ENCODE peak calls at places on chromosome 14, in nine cellular contexts. One of them, this sample, is unnamed.
A peak's percentile ranks its signal among the peaks of the same experiment; 100 is the strongest.

GRCh38 chr14:66476964-66477363 is 9.2 kb upstream of the CCDC196 start:
- DNase-seq in neural progenitor cell: no peak
- DNase-seq in A549: no peak
- DNase-seq in lung: no peak
- DNase-seq in ovary: no peak
- DNase-seq in PC-3: peak; percentile 62
- DNase-seq in CD8-positive, alpha-beta T cell: no peak
- DNase-seq in OCI-LY7: no peak
- DNase-seq in cardiac muscle cell: no peak
- DNase-seq in this sample: no peak

GRCh38 chr14:93949511-93950075 is 22.4 kb downstream of the FAM181A start:
- DNase-seq in OCI-LY7: no peak
- DNase-seq in A549: no peak
- DNase-seq in cardiac muscle cell: no peak
- DNase-seq in CD8-positive, alpha-beta T cell: no peak
- DNase-seq in PC-3: no peak
- DNase-seq in ovary: no peak
- DNase-seq in neural progenitor cell: no peak
- DNase-seq in lung: no peak
- DNase-seq in this sample: no peak

GRCh38 chr14:59046746-59047145 is 141.7 kb upstream of the DAAM1 start:
- DNase-seq in neural progenitor cell: no peak
- DNase-seq in OCI-LY7: no peak
- DNase-seq in CD8-positive, alpha-beta T cell: no peak
- DNase-seq in cardiac muscle cell: peak; percentile 55
- DNase-seq in lung: no peak
- DNase-seq in ovary: no peak
- DNase-seq in A549: no peak
- DNase-seq in PC-3: no peak
- DNase-seq in this sample: no peak

GRCh38 chr14:96316087-96316486 is 47.1 kb downstream of the ATG2B start:
- DNase-seq in neural progenitor cell: no peak
- DNase-seq in PC-3: no peak
- DNase-seq in cardiac muscle cell: no peak
- DNase-seq in ovary: no peak
- DNase-seq in lung: no peak
- DNase-seq in CD8-positive, alpha-beta T cell: no peak
- DNase-seq in OCI-LY7: no peak
- DNase-seq in A549: no peak
- DNase-seq in this sample: no peak

GRCh38 chr14:74945852-74946658 is 9.3 kb downstream of the PGF start:
- DNase-seq in cardiac muscle cell: peak; percentile 77
- DNase-seq in neural progenitor cell: peak; percentile 86
- DNase-seq in CD8-positive, alpha-beta T cell: peak; percentile 49
- DNase-seq in A549: peak; percentile 95
- DNase-seq in ovary: peak; percentile 81
- DNase-seq in PC-3: peak; percentile 85
- DNase-seq in lung: peak; percentile 77
- DNase-seq in OCI-LY7: peak; percentile 79
- DNase-seq in this sample: no peak

GRCh38 chr14:64293976-64294671 is at the start of gene ESR2:
- DNase-seq in PC-3: peak; percentile 29
- DNase-seq in ovary: peak; percentile 73
- DNase-seq in cardiac muscle cell: peak; percentile 59
- DNase-seq in lung: no peak
- DNase-seq in OCI-LY7: peak; percentile 42
- DNase-seq in neural progenitor cell: peak; percentile 86
- DNase-seq in CD8-positive, alpha-beta T cell: peak; percentile 0
- DNase-seq in A549: peak; percentile 15
- DNase-seq in this sample: no peak

GRCh38 chr14:34629344-34629656 is 648 bp downstream of the SNX6 start:
- DNase-seq in OCI-LY7: no peak
- DNase-seq in PC-3: no peak
- DNase-seq in lung: no peak
- DNase-seq in CD8-positive, alpha-beta T cell: no peak
- DNase-seq in A549: no peak
- DNase-seq in neural progenitor cell: no peak
- DNase-seq in ovary: no peak
- DNase-seq in cardiac muscle cell: no peak
- DNase-seq in this sample: no peak

GRCh38 chr14:91140672-91141071 is 26.8 kb downstream of the DGLUCY start:
- DNase-seq in lung: no peak
- DNase-seq in OCI-LY7: peak; percentile 16
- DNase-seq in ovary: no peak
- DNase-seq in A549: peak; percentile 51
- DNase-seq in neural progenitor cell: peak; percentile 69
- DNase-seq in CD8-positive, alpha-beta T cell: no peak
- DNase-seq in cardiac muscle cell: peak; percentile 41
- DNase-seq in PC-3: peak; percentile 75
- DNase-seq in this sample: no peak

GRCh38 chr14:68135566-68135965 is 316.0 kb downstream of the RAD51B start:
- DNase-seq in OCI-LY7: no peak
- DNase-seq in neural progenitor cell: no peak
- DNase-seq in lung: no peak
- DNase-seq in CD8-positive, alpha-beta T cell: no peak
- DNase-seq in PC-3: no peak
- DNase-seq in A549: no peak
- DNase-seq in cardiac muscle cell: no peak
- DNase-seq in ovary: no peak
- DNase-seq in this sample: no peak

GRCh38 chr14:61109288-61109687 is 128.2 kb downstream of the SLC38A6 start:
- DNase-seq in A549: no peak
- DNase-seq in ovary: no peak
- DNase-seq in neural progenitor cell: no peak
- DNase-seq in cardiac muscle cell: no peak
- DNase-seq in lung: no peak
- DNase-seq in OCI-LY7: no peak
- DNase-seq in CD8-positive, alpha-beta T cell: no peak
- DNase-seq in PC-3: no peak
- DNase-seq in this sample: no peak

GRCh38 chr14:60589442-60589841 is 59.8 kb downstream of the SIX1 start:
- DNase-seq in cardiac muscle cell: no peak
- DNase-seq in CD8-positive, alpha-beta T cell: no peak
- DNase-seq in A549: no peak
- DNase-seq in neural progenitor cell: no peak
- DNase-seq in PC-3: no peak
- DNase-seq in ovary: no peak
- DNase-seq in lung: no peak
- DNase-seq in OCI-LY7: no peak
- DNase-seq in this sample: no peak

GRCh38 chr14:55000381-55000780 is 26.5 kb downstream of the WDHD1 start:
- DNase-seq in ovary: no peak
- DNase-seq in CD8-positive, alpha-beta T cell: no peak
- DNase-seq in A549: no peak
- DNase-seq in neural progenitor cell: no peak
- DNase-seq in PC-3: no peak
- DNase-seq in OCI-LY7: no peak
- DNase-seq in cardiac muscle cell: peak; percentile 70
- DNase-seq in lung: no peak
- DNase-seq in this sample: no peak

GRCh38 chr14:100663528-100664052 is 63.1 kb upstream of the DLK1 start:
- DNase-seq in neural progenitor cell: no peak
- DNase-seq in PC-3: no peak
- DNase-seq in A549: no peak
- DNase-seq in CD8-positive, alpha-beta T cell: no peak
- DNase-seq in ovary: no peak
- DNase-seq in lung: no peak
- DNase-seq in cardiac muscle cell: no peak
- DNase-seq in OCI-LY7: no peak
- DNase-seq in this sample: no peak
- TF ChIP-seq CTCF in neural progenitor cell: no peak
- TF ChIP-seq CTCF in PC-3: peak; percentile 24
- TF ChIP-seq CTCF in A549: peak; percentile 29
- TF ChIP-seq CTCF in CD8-positive, alpha-beta T cell: no peak
- TF ChIP-seq CTCF in ovary: no peak
- TF ChIP-seq CTCF in lung: no peak
- TF ChIP-seq CTCF in cardiac muscle cell: no peak
- TF ChIP-seq CTCF in OCI-LY7: peak; percentile 11
- TF ChIP-seq CTCF in this sample: peak; percentile 83

GRCh38 chr14:24307156-24307574 is 612 bp downstream of the CIDEB start:
- DNase-seq in ovary: no peak
- DNase-seq in OCI-LY7: no peak
- DNase-seq in PC-3: no peak
- DNase-seq in neural progenitor cell: no peak
- DNase-seq in cardiac muscle cell: no peak
- DNase-seq in A549: no peak
- DNase-seq in CD8-positive, alpha-beta T cell: no peak
- DNase-seq in lung: no peak
- DNase-seq in this sample: no peak
- H3K27ac ChIP-seq in ovary: no peak overlapping the region
- H3K27ac ChIP-seq in OCI-LY7: no peak overlapping the region
- H3K27ac ChIP-seq in PC-3: no peak overlapping the region
- H3K27ac ChIP-seq in neural progenitor cell: no peak overlapping the region
- H3K27ac ChIP-seq in cardiac muscle cell: no peak overlapping the region
- H3K27ac ChIP-seq in A549: peak overlapping the region; percentile 43
- H3K27ac ChIP-seq in CD8-positive, alpha-beta T cell: no peak overlapping the region
- H3K27ac ChIP-seq in lung: no peak overlapping the region
- H3K27ac ChIP-seq in this sample: no peak overlapping the region

DNA sequence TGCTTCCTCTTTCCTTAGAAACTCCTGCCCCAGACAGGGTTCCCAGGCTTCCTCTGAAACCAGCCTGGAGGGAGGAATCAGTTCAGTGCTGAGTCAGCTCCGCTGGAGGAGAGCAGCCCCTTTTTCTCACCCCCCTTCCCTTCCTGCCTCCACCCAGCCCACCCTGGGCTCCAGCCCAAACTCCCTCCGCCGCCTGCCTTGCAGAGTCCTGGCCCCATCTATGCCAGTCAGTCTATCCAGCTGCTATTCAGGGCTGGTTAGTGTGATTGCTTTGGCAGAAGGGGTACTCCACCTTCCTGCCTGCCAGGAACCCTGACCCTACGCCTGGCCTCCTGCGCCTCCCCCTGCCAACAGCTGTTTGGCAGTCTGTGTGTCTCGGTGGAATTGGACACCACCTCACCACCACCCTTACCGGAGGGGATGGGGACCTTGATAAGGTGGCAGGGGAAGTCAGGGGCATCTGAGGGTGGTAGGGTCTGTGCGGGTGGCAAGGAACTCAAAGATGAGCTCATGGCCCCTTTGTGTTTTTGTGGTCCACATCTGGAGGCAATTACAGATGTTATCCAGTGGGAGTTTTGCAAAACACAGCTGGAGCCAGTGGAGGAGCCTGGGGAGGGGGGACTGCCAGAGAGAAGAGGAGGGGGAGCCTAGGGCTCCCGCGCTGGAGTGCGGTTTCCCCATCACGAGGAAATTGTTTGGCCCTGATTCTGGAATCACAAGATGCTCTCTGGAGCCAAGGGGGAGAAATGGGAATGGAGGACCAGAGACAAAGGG is 12.2 kb downstream of the MMP14 start:
- DNase-seq in CD8-positive, alpha-beta T cell: no peak
- DNase-seq in PC-3: no peak
- DNase-seq in OCI-LY7: no peak
- DNase-seq in A549: no peak
- DNase-seq in cardiac muscle cell: peak; percentile 98
- DNase-seq in lung: peak; percentile 64
- DNase-seq in neural progenitor cell: peak; percentile 23
- DNase-seq in ovary: peak; percentile 90
- DNase-seq in this sample: peak; percentile 78
- H3K4me1 ChIP-seq in CD8-positive, alpha-beta T cell: peaks cover 4% of the 10 kb centered on the region
- H3K4me1 ChIP-seq in PC-3: peaks cover 39% of the 10 kb centered on the region
- H3K4me1 ChIP-seq in OCI-LY7: peaks cover 17% of the 10 kb centered on the region
- H3K4me1 ChIP-seq in A549: peaks cover 4% of the 10 kb centered on the region
- H3K4me1 ChIP-seq in cardiac muscle cell: no peaks in the 10 kb centered on the region
- H3K4me1 ChIP-seq in lung: peaks cover 17% of the 10 kb centered on the region
- H3K4me1 ChIP-seq in neural progenitor cell: peaks cover 15% of the 10 kb centered on the region
- H3K4me1 ChIP-seq in ovary: peaks cover 42% of the 10 kb centered on the region
- H3K4me1 ChIP-seq in this sample: peaks cover 66% of the 10 kb centered on the region

GRCh38 chr14:103081951-103082350 is 2.1 kb upstream of the LBHD2 start:
- DNase-seq in lung: no peak
- DNase-seq in cardiac muscle cell: no peak
- DNase-seq in ovary: no peak
- DNase-seq in neural progenitor cell: no peak
- DNase-seq in CD8-positive, alpha-beta T cell: no peak
- DNase-seq in OCI-LY7: no peak
- DNase-seq in PC-3: no peak
- DNase-seq in A549: no peak
- DNase-seq in this sample: no peak

GRCh38 chr14:103073876-103074698 is 9.9 kb upstream of the LBHD2 start:
- DNase-seq in A549: no peak
- DNase-seq in ovary: peak; percentile 38
- DNase-seq in CD8-positive, alpha-beta T cell: no peak
- DNase-seq in neural progenitor cell: no peak
- DNase-seq in OCI-LY7: no peak
- DNase-seq in PC-3: no peak
- DNase-seq in lung: no peak
- DNase-seq in cardiac muscle cell: no peak
- DNase-seq in this sample: no peak

GRCh38 chr14:103074699-103075341 is 9.2 kb upstream of the LBHD2 start:
- DNase-seq in neural progenitor cell: no peak
- DNase-seq in PC-3: peak; percentile 45
- DNase-seq in A549: peak; percentile 54
- DNase-seq in lung: peak; percentile 82
- DNase-seq in OCI-LY7: no peak
- DNase-seq in CD8-positive, alpha-beta T cell: no peak
- DNase-seq in cardiac muscle cell: no peak
- DNase-seq in ovary: peak; percentile 71
- DNase-seq in this sample: peak; percentile 83

GRCh38 chr14:103078860-103079587 is 5.0 kb upstream of the LBHD2 start:
- DNase-seq in neural progenitor cell: no peak
- DNase-seq in lung: no peak
- DNase-seq in ovary: no peak
- DNase-seq in OCI-LY7: no peak
- DNase-seq in PC-3: no peak
- DNase-seq in A549: no peak
- DNase-seq in cardiac muscle cell: no peak
- DNase-seq in CD8-positive, alpha-beta T cell: no peak
- DNase-seq in this sample: peak; percentile 51

DNA sequence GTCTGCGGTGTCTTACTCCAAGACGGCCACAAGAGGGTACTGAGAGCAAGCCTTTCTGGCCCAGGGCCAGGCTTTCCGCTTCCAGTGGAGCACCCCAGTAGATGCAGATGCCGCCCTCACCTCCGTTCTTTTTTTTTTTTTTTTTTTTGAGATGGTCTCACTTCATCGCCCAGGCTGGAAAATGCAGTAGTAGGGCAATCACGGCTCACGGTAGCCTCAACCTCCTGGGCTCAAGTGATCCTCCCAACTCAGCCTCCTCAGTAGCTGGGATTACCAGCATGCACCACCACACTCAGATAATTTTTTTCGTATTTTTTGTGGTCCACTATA is 5.6 kb upstream of the LBHD2 start:
- DNase-seq in neural progenitor cell: peak; percentile 89
- DNase-seq in cardiac muscle cell: peak; percentile 83
- DNase-seq in PC-3: peak; percentile 78
- DNase-seq in ovary: peak; percentile 84
- DNase-seq in CD8-positive, alpha-beta T cell: peak; percentile 44
- DNase-seq in lung: peak; percentile 80
- DNase-seq in A549: peak; percentile 86
- DNase-seq in OCI-LY7: peak; percentile 83
- DNase-seq in this sample: peak; percentile 86
- TF ChIP-seq CTCF in neural progenitor cell: peak; percentile 67
- TF ChIP-seq CTCF in cardiac muscle cell: peak; percentile 74
- TF ChIP-seq CTCF in PC-3: peak; percentile 71
- TF ChIP-seq CTCF in ovary: peak; percentile 48
- TF ChIP-seq CTCF in CD8-positive, alpha-beta T cell: peak; percentile 21
- TF ChIP-seq CTCF in lung: peak; percentile 78
- TF ChIP-seq CTCF in A549: peak; percentile 75
- TF ChIP-seq CTCF in OCI-LY7: peak; percentile 80
- TF ChIP-seq CTCF in this sample: peak; percentile 86

GRCh38 chr14:99579077-99579836 is 24.8 kb downstream of the CCDC85C start:
- DNase-seq in cardiac muscle cell: no peak
- DNase-seq in neural progenitor cell: no peak
- DNase-seq in CD8-positive, alpha-beta T cell: no peak
- DNase-seq in ovary: no peak
- DNase-seq in PC-3: peak; percentile 84
- DNase-seq in A549: no peak
- DNase-seq in lung: peak; percentile 81
- DNase-seq in OCI-LY7: no peak
- DNase-seq in this sample: no peak
- H3K27ac ChIP-seq in cardiac muscle cell: peak overlapping the region; percentile 94
- H3K27ac ChIP-seq in neural progenitor cell: no peak overlapping the region
- H3K27ac ChIP-seq in CD8-positive, alpha-beta T cell: no peak overlapping the region
- H3K27ac ChIP-seq in ovary: peak overlapping the region; percentile 73
- H3K27ac ChIP-seq in PC-3: peak overlapping the region; percentile 84
- H3K27ac ChIP-seq in A549: peak overlapping the region; percentile 78
- H3K27ac ChIP-seq in lung: peak overlapping the region; percentile 87
- H3K27ac ChIP-seq in OCI-LY7: no peak overlapping the region
- H3K27ac ChIP-seq in this sample: peak overlapping the region; percentile 99

This sample was measured in RWPE2.